ENCODE peak calls at places on chromosomes 12 and 14, in seven cellular contexts. Z, P, I, T, J, D and X are unnamed samples.

GRCh38 chr12:92745874-92746553 is 43.2 kb downstream of the PLEKHG7 start:
- DNase-seq in J (peak; percentile 90), T (peak; percentile 23), D (peak; percentile 99), I (peak; percentile 84), Z (peak; percentile 97), P (peak; percentile 95), X (peak; percentile 87)

GRCh38 chr14:39827901-39828655 is 395.8 kb upstream of the FBXO33 start:
- DNase-seq in I (no peak), T (no peak), Z (no peak), J (no peak), D (no peak), P (no peak), X (no peak)

GRCh38 chr12:4050340-4050739 is 177.1 kb upstream of the PARP11 start:
- DNase-seq in Z (no peak), J (no peak), I (no peak), P (no peak), D (no peak), T (no peak), X (no peak)

GRCh38 chr14:75373133-75373532 is 54.7 kb upstream of the JDP2 start:
- DNase-seq in J (no peak), P (no peak), I (no peak), D (no peak), Z (no peak), T (no peak), X (no peak)

GRCh38 chr12:124532331-124532750 is 35.1 kb downstream of the NCOR2 start:
- DNase-seq in I (no peak), Z (no peak), T (no peak), J (no peak), P (no peak), D (no peak), X (no peak)

GRCh38 chr12:57869919-57870318 is 23.4 kb upstream of the CTDSP2 start:
- DNase-seq in T (no peak), P (no peak), J (no peak), I (no peak), D (no peak), Z (no peak), X (no peak)

GRCh38 chr14:77584809-77585208 is 31.6 kb downstream of the SPTLC2 start:
- DNase-seq in Z (no peak), D (no peak), J (no peak), T (no peak), I (no peak), P (no peak), X (no peak)

GRCh38 chr14:21455592-21455911 is 371 bp downstream of the CHD8 start:
- DNase-seq in T (peak; percentile 62), P (peak; percentile 34), D (peak; percentile 21), I (no peak), Z (no peak), J (peak; percentile 26), X (peak; percentile 25)

GRCh38 chr12:26031814-26032213 is 73.3 kb downstream of the RASSF8 start:
- DNase-seq in I (no peak), P (no peak), J (no peak), D (no peak), T (no peak), Z (no peak), X (no peak)

GRCh38 chr14:94373708-94374107 is 14.7 kb downstream of the SERPINA1 start:
- DNase-seq in D (peak; percentile 99), J (peak; percentile 97), T (no peak), I (peak; percentile 96), P (peak; percentile 99), Z (peak; percentile 98), X (peak; percentile 80)

GRCh38 chr14:85731198-85731597 is 201.3 kb downstream of the FLRT2 start:
- DNase-seq in Z (no peak), D (peak; percentile 95), P (peak; percentile 95), J (peak; percentile 84), I (peak; percentile 29), T (peak; percentile 5), X (peak; percentile 11)

GRCh38 chr12:67067453-67068203 is 201.5 kb upstream of the CAND1 start:
- DNase-seq in J (no peak), Z (peak; percentile 72), P (no peak), I (no peak), D (no peak), T (no peak), X (no peak)

GRCh38 chr12:50166776-50167025 is 468 bp downstream of the CERS5 start:
- DNase-seq in D (no peak), I (no peak), P (no peak), J (no peak), Z (no peak), T (no peak), X (no peak)

GRCh38 chr12:2256453-2256852 is 203.7 kb downstream of the CACNA1C start:
- DNase-seq in J (peak; percentile 47), T (no peak), P (peak; percentile 84), D (peak; percentile 81), Z (no peak), I (no peak), X (peak; percentile 83)

GRCh38 chr14:61321385-61322010 is at the start of gene PRKCH:
- DNase-seq in P (peak; percentile 65), T (peak; percentile 80), D (peak; percentile 12), I (peak; percentile 16), J (peak; percentile 1), Z (peak; percentile 75), X (no peak)

GRCh38 chr14:72045271-72045670 is 113.0 kb downstream of the RGS6 start:
- DNase-seq in D (no peak), J (no peak), I (no peak), Z (no peak), P (no peak), T (no peak), X (no peak)

GRCh38 chr14:99971929-99972747 is 93.1 kb upstream of the EVL start:
- DNase-seq in P (peak; percentile 14), I (no peak), T (no peak), J (no peak), D (no peak), Z (no peak), X (no peak)

GRCh38 chr14:102891556-102891955 is 30.9 kb upstream of the AMN start:
- DNase-seq in T (no peak), J (peak; percentile 62), D (peak; percentile 83), P (peak; percentile 34), I (no peak), Z (no peak), X (peak; percentile 19)

GRCh38 chr14:51448831-51449665 is 202.7 kb upstream of the FRMD6 start:
- DNase-seq in P (peak; percentile 82), T (no peak), I (no peak), D (peak; percentile 87), Z (peak; percentile 89), J (peak; percentile 96), X (peak; percentile 78)

GRCh38 chr12:15897433-15897832 is 13.7 kb upstream of the DERA start:
- DNase-seq in J (peak; percentile 43), D (peak; percentile 51), Z (no peak), P (no peak), T (no peak), I (no peak), X (no peak)

DNA sequence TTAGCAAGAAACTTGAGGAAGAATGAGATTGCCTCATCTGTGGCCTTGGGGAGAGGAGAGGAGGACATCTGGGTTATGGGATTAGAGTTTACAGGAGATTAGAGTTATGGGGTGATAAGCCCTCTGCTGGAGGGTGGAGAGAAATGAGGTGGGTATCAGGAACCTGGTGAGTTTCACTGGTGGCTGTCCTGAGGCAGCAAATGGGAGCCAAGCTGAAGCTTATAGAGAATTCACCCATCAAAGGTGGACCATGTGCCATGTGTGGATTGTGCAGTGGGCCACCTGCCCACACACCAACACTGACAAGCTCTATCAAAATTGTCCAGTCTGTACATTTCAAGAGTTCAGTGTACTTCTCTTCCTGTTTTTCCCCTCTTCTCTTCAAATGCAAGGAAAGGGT is 135.3 kb downstream of the AEBP2 start:
- DNase-seq in I (no peak), Z (no peak), T (no peak), D (no peak), J (no peak), P (no peak), X (no peak)
- TF ChIP-seq CTCF in I (no peak), Z (no peak), T (no peak), D (peak; percentile 9), J (peak; percentile 8), P (peak; percentile 8), X (peak; percentile 39)

GRCh38 chr12:120254809-120255208 is 10.7 kb downstream of the PXN start:
- DNase-seq in P (no peak), D (no peak), J (no peak), I (no peak), T (no peak), Z (no peak), X (no peak)
- TF ChIP-seq CTCF in P (no peak), D (no peak), J (no peak), I (no peak), T (no peak), Z (no peak), X (no peak)

GRCh38 chr12:104700324-104700723 is 243.6 kb downstream of the CHST11 start:
- DNase-seq in P (no peak), D (no peak), I (no peak), J (no peak), T (no peak), Z (no peak), X (no peak)

GRCh38 chr12:104698871-104699270 is 242.1 kb downstream of the CHST11 start:
- DNase-seq in I (no peak), T (no peak), P (no peak), Z (no peak), D (peak; percentile 43), J (peak; percentile 60), X (peak; percentile 40)

GRCh38 chr12:104701756-104702155 is 245.0 kb downstream of the CHST11 start:
- DNase-seq in Z (no peak), P (no peak), J (no peak), T (no peak), D (no peak), I (no peak), X (no peak)

GRCh38 chr12:104701301-104701700 is 244.6 kb downstream of the CHST11 start:
- DNase-seq in I (no peak), T (no peak), D (no peak), Z (no peak), J (no peak), P (no peak), X (no peak)

DNA sequence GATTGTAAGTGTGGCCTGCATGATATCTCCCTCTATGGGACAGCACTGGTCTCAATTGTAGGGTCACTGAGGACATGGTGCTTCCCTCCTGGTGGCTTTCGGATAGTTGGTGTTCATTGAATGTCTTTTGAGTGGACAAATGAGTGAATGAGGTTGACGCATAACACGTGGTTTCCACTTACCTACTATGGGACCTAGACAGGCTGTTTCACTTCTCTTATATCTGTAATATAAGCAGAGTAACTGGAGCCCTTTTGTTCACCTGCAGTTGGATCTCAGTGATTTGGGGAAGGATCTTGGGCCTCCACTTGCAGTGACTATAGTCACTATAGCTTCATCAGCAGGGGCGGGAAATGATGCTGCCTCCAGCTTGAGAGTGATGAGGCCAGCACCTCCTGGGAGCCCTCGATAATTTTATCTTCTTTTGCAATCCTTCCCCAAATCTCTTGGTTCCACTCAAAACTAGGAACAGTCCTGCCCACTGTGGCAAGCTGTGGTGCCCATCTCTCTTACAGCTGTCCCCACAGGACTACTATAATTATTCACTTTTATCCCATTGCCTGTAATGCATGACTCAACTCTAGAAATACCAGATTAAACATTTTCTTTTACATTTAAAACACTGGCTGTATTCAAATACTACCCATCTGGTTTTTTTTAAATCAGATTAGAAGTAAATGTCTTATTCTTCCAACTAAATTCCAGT is 242.9 kb downstream of the CHST11 start:
- DNase-seq in P (peak; percentile 15), Z (no peak), D (peak; percentile 33), T (no peak), J (peak; percentile 50), I (no peak), X (no peak)
- TF ChIP-seq CTCF in P (no peak), Z (no peak), D (no peak), T (no peak), J (no peak), I (no peak), X (no peak)

GRCh38 chr12:85920324-85920947 is 46.3 kb downstream of the NTS start:
- DNase-seq in D (peak; percentile 36), T (peak; percentile 21), I (no peak), J (peak; percentile 7), Z (peak; percentile 42), P (peak; percentile 38), X (peak; percentile 9)

GRCh38 chr12:85923767-85924331 is 49.8 kb downstream of the NTS start:
- DNase-seq in D (peak; percentile 55), P (peak; percentile 55), I (no peak), Z (peak; percentile 44), J (peak; percentile 31), T (peak; percentile 20), X (peak; percentile 31)
- TF ChIP-seq CTCF in D (peak; percentile 70), P (peak; percentile 64), I (peak; percentile 44), Z (peak; percentile 39), J (peak; percentile 76), T (peak; percentile 69), X (peak; percentile 88)